ENCODE peak calls at places on chromosomes 13 and 19, in four cellular contexts. A is IMR-90, Q is PC-9, L is upper lobe of left lung. N is an unnamed sample.

GRCh38 chr13:79581870-79582315 is 100.9 kb downstream of the NDFIP2 start:
- DNase-seq in A (peak; percentile 3), Q (peak; percentile 40), L (no peak), N (no peak)

GRCh38 chr19:28737021-28737525 is 475.9 kb downstream of the UQCRFS1 start:
- DNase-seq in A (peak; percentile 44), Q (no peak), L (no peak), N (peak; percentile 28)

GRCh38 chr13:47000166-47000565 is 103.3 kb upstream of the HTR2A start:
- DNase-seq in A (peak; percentile 11), Q (no peak), L (no peak), N (no peak)

GRCh38 chr13:50420720-50421456 is 405.6 kb downstream of the KCNRG start:
- DNase-seq in A (no peak), Q (no peak), L (no peak), N (no peak)

GRCh38 chr13:106619688-106620555 is 52.0 kb upstream of the ARGLU1 start:
- DNase-seq in A (peak; percentile 69), Q (peak; percentile 12), L (no peak), N (peak; percentile 28)

GRCh38 chr13:112814905-112815585 is 125.2 kb downstream of the ATP11A start:
- DNase-seq in A (peak; percentile 44), Q (no peak), L (no peak), N (no peak)

GRCh38 chr19:44903602-44904425 is 1.8 kb upstream of the APOE start:
- DNase-seq in A (peak; percentile 49), Q (peak; percentile 69), L (peak; percentile 97), N (no peak)

GRCh38 chr19:18558202-18558555 is 509 bp downstream of the KXD1 start:
- DNase-seq in A (no peak), Q (no peak), L (no peak), N (no peak)

GRCh38 chr19:2546128-2547032 is 70.5 kb downstream of the GADD45B start:
- DNase-seq in A (no peak), Q (peak; percentile 37), L (peak; percentile 95), N (no peak)

GRCh38 chr19:48991823-48992570 is 1.1 kb downstream of the GYS1 start:
- DNase-seq in A (peak; percentile 83), Q (peak; percentile 64), L (peak; percentile 54), N (peak; percentile 45)

GRCh38 chr13:54950546-54950945 is 1921.9 kb downstream of the OLFM4 start:
- DNase-seq in A (no peak), Q (no peak), L (no peak), N (no peak)

GRCh38 chr13:71067164-71067815 is 799.7 kb downstream of the DACH1 start:
- DNase-seq in A (no peak), Q (no peak), L (no peak), N (no peak)

GRCh38 chr13:99339736-99340392 is 32.7 kb upstream of the GPR183 start:
- DNase-seq in A (peak; percentile 72), Q (no peak), L (no peak), N (no peak)

GRCh38 chr19:37594982-37595382 is 306 bp downstream of the ZNF540 start:
- DNase-seq in A (peak; percentile 58), Q (no peak), L (peak; percentile 88), N (peak; percentile 11)

GRCh38 chr13:19071161-19071936 is 110.3 kb downstream of the TUBA3C start:
- DNase-seq in A (no peak), Q (no peak), L (no peak), N (no peak)

GRCh38 chr19:33638167-33639033 is 16.6 kb downstream of the CHST8 start:
- DNase-seq in A (no peak), Q (no peak), L (no peak), N (no peak)

GRCh38 chr19:8361921-8362793 is 1.8 kb upstream of the ANGPTL4 start:
- DNase-seq in A (peak; percentile 99), Q (peak; percentile 93), L (peak; percentile 86), N (peak; percentile 95)

GRCh38 chr19:10422846-10423245 is 2.5 kb downstream of the PDE4A start:
- DNase-seq in A (no peak), Q (no peak), L (no peak), N (no peak)

GRCh38 chr13:89514534-89515312 is 1832.8 kb upstream of the MIR17HG start:
- DNase-seq in A (peak; percentile 8), Q (peak; percentile 62), L (no peak), N (no peak)

GRCh38 chr19:5947435-5947834 is 30.5 kb downstream of the RANBP3 start:
- DNase-seq in A (peak; percentile 67), Q (no peak), L (peak; percentile 84), N (no peak)

GRCh38 chr19:32357720-32358119 is 12.3 kb downstream of the ZNF507 start:
- DNase-seq in A (no peak), Q (no peak), L (no peak), N (no peak)
- TF ChIP-seq CTCF in A (peak; percentile 25), Q (peak; percentile 45), L (no peak), N (peak; percentile 8)

GRCh38 chr19:55175117-55175867 is 4.8 kb downstream of the SYT5 start:
- DNase-seq in A (no peak), Q (no peak), L (peak; percentile 75), N (no peak)
- H3K4me3 ChIP-seq in A (no peak overlapping the region), Q (no peak overlapping the region), L (no peak overlapping the region), N (no peak overlapping the region)

GRCh38 chr13:72290962-72291681 is 424.1 kb upstream of the DACH1 start:
- DNase-seq in A (no peak), Q (peak; percentile 71), L (no peak), N (no peak)
- TF ChIP-seq CTCF in A (no peak), Q (no peak), L (no peak), N (no peak)

GRCh38 chr13:37870489-37870845 is 895 bp upstream of the TRPC4 start:
- DNase-seq in A (no peak), Q (no peak), L (no peak), N (no peak)

GRCh38 chr13:37868691-37869505 is 674 bp downstream of the TRPC4 start:
- DNase-seq in A (peak; percentile 50), Q (peak; percentile 1), L (no peak), N (no peak)

GRCh38 chr13:37870895-37871550 is 1.5 kb upstream of the TRPC4 start:
- DNase-seq in A (peak; percentile 79), Q (peak; percentile 12), L (no peak), N (no peak)

GRCh38 chr13:37869756-37870488 is at the start of gene TRPC4:
- DNase-seq in A (peak; percentile 59), Q (peak; percentile 71), L (peak; percentile 85), N (peak; percentile 62)

DNA sequence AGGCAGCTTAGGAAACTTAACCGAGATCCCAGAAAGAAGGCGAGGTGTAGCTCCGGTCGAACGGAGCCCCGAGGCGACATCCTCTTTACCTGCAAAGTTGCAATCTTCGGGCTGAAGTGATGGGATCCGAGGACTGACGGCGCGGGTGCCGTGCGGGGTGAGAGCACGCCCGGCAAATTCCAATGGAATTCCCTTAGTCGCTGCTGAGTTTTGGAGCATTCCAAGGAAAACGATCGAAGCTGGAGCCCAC is 141 bp downstream of the TRPC4 start:
- DNase-seq in A (no peak), Q (peak; percentile 4), L (no peak), N (no peak)
- H3K4me3 ChIP-seq in A (peak overlapping the region; percentile 55), Q (peak overlapping the region; percentile 63), L (peak overlapping the region; percentile 44), N (peak overlapping the region; percentile 97)

GRCh38 chr13:43023244-43023931 is at the start of gene DNAJC15:
- DNase-seq in A (peak; percentile 83), Q (peak; percentile 62), L (peak; percentile 93), N (no peak)
- TF ChIP-seq CTCF in A (peak; percentile 0), Q (no peak), L (no peak), N (peak; percentile 5)

GRCh38 chr13:40170982-40171381 is 495.5 kb downstream of the FOXO1 start:
- DNase-seq in A (no peak), Q (no peak), L (no peak), N (no peak)
- H3K4me3 ChIP-seq in A (no peak overlapping the region), Q (no peak overlapping the region), L (no peak overlapping the region), N (no peak overlapping the region)

DNA sequence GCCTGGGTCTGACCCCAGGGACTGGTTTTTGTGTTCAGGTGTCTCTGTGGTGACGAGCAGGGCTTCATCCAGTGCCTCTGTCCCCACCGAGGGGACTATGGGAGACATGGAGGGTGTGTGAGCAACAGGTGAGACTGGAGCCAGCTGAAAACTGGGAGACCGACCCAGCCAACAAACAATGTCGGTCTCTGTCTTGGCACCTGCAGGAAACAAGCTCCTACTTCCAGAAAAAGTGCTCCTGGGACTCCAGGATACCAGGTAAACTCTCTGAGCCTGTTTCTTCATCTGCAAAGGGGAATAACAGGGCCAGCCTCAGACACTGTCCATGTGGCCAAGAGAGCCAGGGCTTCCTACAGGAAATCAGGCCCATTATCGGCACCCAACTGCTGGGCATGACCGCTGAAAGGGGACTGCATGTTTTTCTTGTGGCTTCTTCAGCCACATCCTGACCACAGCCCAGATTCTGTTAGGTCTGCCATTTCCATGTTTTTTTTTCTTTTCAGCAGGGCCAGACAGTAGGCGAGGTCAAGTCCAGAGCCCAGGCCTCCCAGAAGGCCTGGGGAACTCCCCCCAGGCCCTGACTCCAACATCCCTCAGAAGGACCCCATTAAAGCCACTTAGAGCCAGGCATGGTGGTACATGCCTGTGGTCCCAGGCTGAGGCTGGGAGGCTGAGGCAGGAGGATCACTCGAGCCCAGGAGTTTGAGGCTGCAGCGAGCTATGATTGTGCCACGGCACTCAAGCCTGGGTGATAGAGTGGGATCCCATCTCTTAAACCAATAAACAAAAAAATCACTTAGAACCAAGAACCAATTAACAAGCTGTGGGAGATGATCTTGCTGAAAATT is 833 bp upstream of the BST2 start:
- DNase-seq in A (no peak), Q (no peak), L (no peak), N (no peak)
- TF ChIP-seq CTCF in A (no peak), Q (no peak), L (no peak), N (no peak)

GRCh38 chr19:50203281-50204080 is at the start of gene MYH14:
- DNase-seq in A (no peak), Q (peak; percentile 98), L (peak; percentile 95), N (no peak)

GRCh38 chr19:50204081-50204428 is 633 bp downstream of the MYH14 start:
- DNase-seq in A (no peak), Q (no peak), L (no peak), N (no peak)

GRCh38 chr19:50202399-50202798 is 1.0 kb upstream of the MYH14 start:
- DNase-seq in A (no peak), Q (no peak), L (no peak), N (no peak)

GRCh38 chr19:50204811-50205675 is 1.6 kb downstream of the MYH14 start:
- DNase-seq in A (no peak), Q (peak; percentile 96), L (peak; percentile 95), N (no peak)

DNA sequence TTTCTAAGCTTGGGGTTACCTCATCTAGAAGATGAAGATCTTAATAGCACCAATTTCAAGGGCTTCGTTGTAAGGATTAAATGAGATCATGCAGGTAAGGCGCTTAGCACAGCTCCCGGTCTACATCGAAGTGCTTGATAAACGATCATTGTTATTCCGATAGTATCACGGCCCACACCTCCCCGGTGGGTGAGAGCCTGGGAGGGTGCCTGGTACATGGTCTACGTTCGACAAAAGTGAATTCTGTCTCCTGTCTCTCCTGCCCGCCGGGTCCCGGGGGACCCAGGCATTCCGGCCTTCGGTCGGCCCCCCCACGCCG is 501 bp upstream of the MYH14 start:
- DNase-seq in A (no peak), Q (no peak), L (no peak), N (no peak)
- H3K4me3 ChIP-seq in A (no peak overlapping the region), Q (peak overlapping the region; percentile 82), L (peak overlapping the region; percentile 70), N (no peak overlapping the region)

GRCh38 chr19:35722461-35722860 is 4.7 kb downstream of the KMT2B start:
- DNase-seq in A (no peak), Q (no peak), L (no peak), N (no peak)
- TF ChIP-seq CTCF in A (no peak), Q (no peak), L (no peak), N (no peak)

N was measured in AG09309.